ENCODE peak calls at places on chromosomes 1 and 21, in six cellular contexts. I is SK-N-SH, O is GM12878, U is HCT116, Z is K562, L is HepG2. K is an unnamed sample.

GRCh38 chr1:71766748-71767147 is 515.6 kb downstream of the NEGR1 start:
- DNase-seq in I (no peak), O (no peak), U (no peak), Z (no peak), L (no peak), K (no peak)

GRCh38 chr1:77308889-77309621 is 27.2 kb downstream of the AK5 start:
- DNase-seq in I (no peak), O (no peak), U (no peak), Z (no peak), L (no peak), K (no peak)

GRCh38 chr1:246417813-246418564 is 89.1 kb downstream of the SMYD3 start:
- DNase-seq in I (no peak), O (no peak), U (no peak), Z (no peak), L (no peak), K (no peak)

GRCh38 chr1:165350861-165351260 is 5.7 kb downstream of the LMX1A start:
- DNase-seq in I (no peak), O (no peak), U (no peak), Z (no peak), L (no peak), K (no peak)

GRCh38 chr1:59431566-59432294 is 134.8 kb downstream of the FGGY start:
- DNase-seq in I (no peak), O (no peak), U (no peak), Z (no peak), L (no peak), K (no peak)

GRCh38 chr1:145846191-145846590 is 761 bp downstream of the NUDT17 start:
- DNase-seq in I (peak), O (no peak), U (no peak), Z (peak), L (peak), K (peak)

GRCh38 chr1:202162049-202162417 is 1.6 kb upstream of the PTPN7 start:
- DNase-seq in I (no peak), O (peak), U (no peak), Z (peak), L (no peak), K (no peak)

GRCh38 chr1:59947047-59947938 is 20.7 kb upstream of the CYP2J2 start:
- DNase-seq in I (peak), O (peak), U (peak), Z (peak), L (peak), K (peak)

GRCh38 chr21:42150458-42151085 is 68.4 kb upstream of the ABCG1 start:
- DNase-seq in I (no peak), O (no peak), U (no peak), Z (no peak), L (no peak), K (no peak)

GRCh38 chr1:225941220-225941948 is at the start of gene LEFTY2:
- DNase-seq in I (peak), O (no peak), U (no peak), Z (no peak), L (no peak), K (no peak)

GRCh38 chr1:193417420-193417819 is 231.0 kb upstream of the B3GALT2 start:
- DNase-seq in I (no peak), O (no peak), U (no peak), Z (no peak), L (no peak), K (no peak)

GRCh38 chr1:155241069-155241679 is 14.1 kb downstream of the ENTREP3 start:
- DNase-seq in I (peak), O (no peak), U (peak), Z (peak), L (peak), K (peak)

GRCh38 chr1:109923131-109923945 is 12.7 kb downstream of the CSF1 start:
- DNase-seq in I (peak), O (no peak), U (no peak), Z (peak), L (no peak), K (no peak)

GRCh38 chr1:169042377-169042776 is 64.1 kb upstream of the ATP1B1 start:
- DNase-seq in I (no peak), O (no peak), U (no peak), Z (no peak), L (no peak), K (no peak)

GRCh38 chr1:96710708-96711477 is 10.7 kb upstream of the PTBP2 start:
- DNase-seq in I (no peak), O (no peak), U (no peak), Z (no peak), L (no peak), K (no peak)

GRCh38 chr1:210647406-210648333 is 319.0 kb downstream of the HHAT start:
- DNase-seq in I (peak), O (no peak), U (no peak), Z (no peak), L (no peak), K (no peak)

GRCh38 chr1:93448292-93448982 is 519 bp downstream of the FNBP1L start:
- DNase-seq in I (peak), O (no peak), U (no peak), Z (peak), L (peak), K (peak)

GRCh38 chr1:53682881-53683280 is 56.1 kb downstream of the GLIS1 start:
- DNase-seq in I (no peak), O (no peak), U (no peak), Z (no peak), L (no peak), K (no peak)

GRCh38 chr1:174743654-174744561 is 255.8 kb upstream of the CACYBP start:
- DNase-seq in I (peak), O (no peak), U (peak), Z (peak), L (peak), K (no peak)

GRCh38 chr1:29282924-29283803 is 46.8 kb downstream of the PTPRU start:
- DNase-seq in I (peak), O (no peak), U (peak), Z (peak), L (peak), K (peak)

GRCh38 chr1:246121533-246121932 is 385.5 kb downstream of the SMYD3 start:
- DNase-seq in I (peak), O (no peak), U (no peak), Z (no peak), L (no peak), K (no peak)

GRCh38 chr1:105399718-105400117 is 1650.0 kb downstream of the AMY1C start:
- DNase-seq in I (no peak), O (no peak), U (no peak), Z (no peak), L (no peak), K (no peak)

GRCh38 chr21:43827015-43827611 is 37.7 kb downstream of the RRP1 start:
- DNase-seq in I (no peak), O (no peak), U (peak), Z (no peak), L (no peak), K (no peak)

GRCh38 chr1:39450956-39451601 is 40.4 kb upstream of the BMP8A start:
- DNase-seq in I (no peak), O (no peak), U (no peak), Z (no peak), L (peak), K (no peak)

GRCh38 chr1:163875927-163876320 is 554.2 kb downstream of the NUF2 start:
- DNase-seq in I (no peak), O (no peak), U (no peak), Z (no peak), L (no peak), K (no peak)

GRCh38 chr1:65147424-65148177 is 402 bp upstream of the AK4 start:
- DNase-seq in I (peak), O (no peak), U (no peak), Z (peak), L (no peak), K (peak)

GRCh38 chr21:41322496-41323382 is 6.1 kb downstream of the FAM3B start:
- DNase-seq in I (no peak), O (no peak), U (no peak), Z (no peak), L (peak), K (peak)

GRCh38 chr1:245797592-245798366 is 643.0 kb downstream of the KIF26B start:
- DNase-seq in I (no peak), O (no peak), U (peak), Z (peak), L (peak), K (peak)

GRCh38 chr1:41811051-41811795 is 107.5 kb downstream of the HIVEP3 start:
- DNase-seq in I (no peak), O (no peak), U (no peak), Z (no peak), L (no peak), K (no peak)

GRCh38 chr1:82838066-82838465 is 1037.3 kb downstream of the ADGRL2 start:
- DNase-seq in I (no peak), O (no peak), U (no peak), Z (no peak), L (no peak), K (no peak)

GRCh38 chr1:220370041-220370700 is 97.9 kb upstream of the RAB3GAP2 start:
- DNase-seq in I (peak), O (no peak), U (peak), Z (no peak), L (no peak), K (peak)

GRCh38 chr1:153734380-153735089 is 6.7 kb downstream of the INTS3 start:
- DNase-seq in I (no peak), O (no peak), U (no peak), Z (no peak), L (no peak), K (no peak)

GRCh38 chr1:89873250-89873649 is 52.4 kb downstream of the LRRC8D start:
- DNase-seq in I (no peak), O (no peak), U (no peak), Z (no peak), L (no peak), K (no peak)

GRCh38 chr1:43548285-43549271 is 17.9 kb downstream of the PTPRF start:
- DNase-seq in I (no peak), O (no peak), U (no peak), Z (no peak), L (peak), K (no peak)

GRCh38 chr1:43975249-43975961 is 645 bp downstream of the ATP6V0B start:
- DNase-seq in I (no peak), O (no peak), U (no peak), Z (peak), L (no peak), K (peak)

GRCh38 chr1:150815871-150816270 is 7.8 kb upstream of the CTSK start:
- DNase-seq in I (no peak), O (no peak), U (no peak), Z (no peak), L (no peak), K (no peak)

GRCh38 chr1:52504720-52505119 is 48.2 kb downstream of the TUT4 start:
- DNase-seq in I (no peak), O (no peak), U (no peak), Z (no peak), L (no peak), K (no peak)

GRCh38 chr1:214548988-214549387 is 2.4 kb downstream of the PTPN14 start:
- DNase-seq in I (no peak), O (no peak), U (no peak), Z (no peak), L (no peak), K (peak)

GRCh38 chr1:103106426-103107321 is 1.6 kb downstream of the COL11A1 start:
- DNase-seq in I (peak), O (no peak), U (peak), Z (no peak), L (peak), K (peak)
- TF ChIP-seq JUND in I (no peak), O (no peak), U (no peak), Z (no peak), L (no peak), K (no peak)

GRCh38 chr1:6052543-6053205 is 7.0 kb downstream of the KCNAB2 start:
- DNase-seq in I (peak), O (no peak), U (no peak), Z (peak), L (peak), K (peak)
- TF ChIP-seq JUND in I (no peak), O (no peak), U (no peak), Z (peak), L (no peak), K (no peak)

DNA sequence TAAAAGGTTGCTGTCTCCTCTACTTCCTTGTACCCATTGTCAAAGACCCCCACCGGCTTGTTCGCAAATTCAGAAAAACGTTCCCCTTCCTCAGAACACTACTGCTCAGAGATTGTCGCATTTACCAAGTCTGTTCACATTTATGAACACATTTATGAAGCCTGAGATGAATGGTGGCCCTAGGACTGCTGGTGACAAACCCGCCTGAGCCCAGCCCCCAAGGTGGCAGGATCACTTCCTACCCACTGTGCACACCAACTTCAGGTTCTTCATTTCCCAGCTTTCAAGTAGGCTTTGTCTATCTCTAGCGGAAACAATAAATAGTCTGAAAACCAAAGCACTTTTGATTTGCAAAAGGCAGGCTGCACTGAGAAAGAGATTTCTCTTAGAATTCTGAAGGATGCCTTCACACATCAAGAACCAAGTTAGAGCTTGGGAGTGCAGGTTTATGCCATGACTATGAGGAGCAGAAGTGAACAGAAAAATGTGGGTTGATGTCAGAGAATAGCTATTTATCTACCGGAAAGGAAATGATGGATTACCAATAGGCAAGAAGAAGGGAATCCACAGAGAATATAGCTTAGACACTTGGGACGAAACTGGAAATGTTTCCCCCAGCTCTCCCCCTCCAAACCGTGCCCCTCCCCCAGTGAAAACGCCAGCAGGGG is 200.5 kb downstream of the TOMM20 start:
- DNase-seq in I (no peak), O (no peak), U (no peak), Z (no peak), L (no peak), K (no peak)
- TF ChIP-seq JUND in I (no peak), O (no peak), U (no peak), Z (no peak), L (no peak), K (no peak)

DNA sequence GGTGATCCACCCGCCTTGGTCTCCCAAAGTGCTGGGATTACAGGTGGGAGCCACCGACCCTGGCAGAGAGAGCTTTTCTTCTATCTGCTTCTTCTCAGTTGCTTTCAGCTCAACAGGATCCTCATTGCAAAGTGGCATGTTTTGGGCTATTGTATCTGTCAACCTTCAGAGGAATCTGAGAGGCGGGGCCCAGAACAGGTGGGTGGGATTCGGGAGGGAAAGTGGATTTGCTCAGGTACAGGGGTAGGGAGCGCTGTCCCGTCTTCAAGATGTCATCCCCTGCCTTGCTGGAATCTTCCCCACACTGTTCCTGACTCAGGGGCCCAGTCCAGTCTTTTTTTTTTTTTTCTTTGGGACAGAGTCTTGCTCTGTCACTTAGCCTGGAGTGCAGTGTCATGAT is 26.9 kb upstream of the RCC2 start:
- DNase-seq in I (no peak), O (no peak), U (no peak), Z (no peak), L (no peak), K (no peak)
- TF ChIP-seq JUND in I (no peak), O (no peak), U (no peak), Z (no peak), L (no peak), K (no peak)

GRCh38 chr1:6418668-6419396 is 887 bp downstream of the HES2 start:
- DNase-seq in I (peak), O (no peak), U (no peak), Z (no peak), L (no peak), K (no peak)

GRCh38 chr1:6419397-6419802 is 319 bp downstream of the HES2 start:
- DNase-seq in I (peak), O (no peak), U (no peak), Z (no peak), L (no peak), K (no peak)

GRCh38 chr1:6421266-6421665 is 1.5 kb upstream of the HES2 start:
- DNase-seq in I (no peak), O (no peak), U (no peak), Z (no peak), L (no peak), K (no peak)

GRCh38 chr1:6420594-6421042 is 899 bp upstream of the HES2 start:
- DNase-seq in I (no peak), O (no peak), U (no peak), Z (peak), L (no peak), K (no peak)

GRCh38 chr1:6419803-6420593 is at the start of gene HES2:
- DNase-seq in I (peak), O (no peak), U (no peak), Z (peak), L (no peak), K (peak)
- TF ChIP-seq JUND in I (no peak), O (no peak), U (no peak), Z (no peak), L (no peak), K (no peak)

GRCh38 chr1:203289982-203290260 is 15.4 kb upstream of the BTG2 start:
- DNase-seq in I (no peak), O (no peak), U (no peak), Z (no peak), L (no peak), K (no peak)
- TF ChIP-seq JUND in I (no peak), O (no peak), U (no peak), Z (no peak), L (no peak), K (no peak)

GRCh38 chr1:24486296-24487065 is 16.2 kb upstream of the RCAN3 start:
- DNase-seq in I (no peak), O (no peak), U (no peak), Z (no peak), L (no peak), K (no peak)

GRCh38 chr1:24483441-24483840 is 19.2 kb upstream of the RCAN3 start:
- DNase-seq in I (no peak), O (no peak), U (no peak), Z (no peak), L (no peak), K (no peak)

GRCh38 chr1:24481843-24482610 is 20.6 kb upstream of the RCAN3 start:
- DNase-seq in I (no peak), O (no peak), U (no peak), Z (no peak), L (no peak), K (no peak)

GRCh38 chr1:24484208-24484607 is 18.4 kb upstream of the RCAN3 start:
- DNase-seq in I (no peak), O (no peak), U (no peak), Z (no peak), L (no peak), K (peak)

DNA sequence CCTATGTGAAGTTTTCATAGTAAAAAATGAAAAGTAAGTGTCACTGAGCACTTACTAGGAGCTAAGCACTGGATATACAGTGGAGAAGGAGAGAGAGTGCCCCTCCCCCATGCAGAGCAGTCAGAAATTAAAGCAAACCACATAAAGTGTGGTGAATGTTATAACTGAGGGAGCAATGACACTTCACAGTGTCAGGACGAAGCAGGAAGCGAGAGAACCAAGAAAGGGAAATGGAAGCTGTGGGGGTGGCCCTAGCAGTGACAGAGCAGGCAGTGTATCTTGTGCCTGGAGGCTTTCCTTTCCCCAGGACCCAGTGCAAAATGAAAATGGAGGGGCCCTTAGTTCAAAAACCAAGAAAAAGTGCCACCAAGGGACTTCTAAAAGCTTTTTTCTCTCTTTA is 21.5 kb upstream of the RCAN3 start:
- DNase-seq in I (no peak), O (peak), U (no peak), Z (no peak), L (no peak), K (no peak)
- TF ChIP-seq JUND in I (no peak), O (no peak), U (no peak), Z (no peak), L (no peak), K (no peak)